ENCODE peak calls at places on chromosomes 12 and 14, in five cellular contexts. V is endothelial cell of umbilical vein, X is A549, H is GM12878, N is K562. S is an unnamed sample.

GRCh38 chr12:53328043-53328435 is 6.6 kb upstream of the AAAS start:
- DNase-seq in V (no peak), X (peak), H (no peak), N (peak), S (no peak)

GRCh38 chr12:2507811-2508210 is 287.0 kb upstream of the FKBP4 start:
- DNase-seq in V (no peak), X (no peak), H (no peak), N (no peak), S (no peak)

GRCh38 chr14:74739293-74740030 is 23.7 kb upstream of the YLPM1 start:
- DNase-seq in V (no peak), X (no peak), H (no peak), N (no peak), S (no peak)

GRCh38 chr12:89542912-89543592 is 17.2 kb upstream of the POC1B start:
- DNase-seq in V (peak), X (peak), H (peak), N (peak), S (peak)

GRCh38 chr12:13205809-13206559 is 9.5 kb downstream of the EMP1 start:
- DNase-seq in V (peak), X (peak), H (no peak), N (no peak), S (peak)

GRCh38 chr14:69879175-69880047 is at the start of gene SMOC1:
- DNase-seq in V (peak), X (peak), H (no peak), N (peak), S (no peak)

GRCh38 chr12:86698581-86698980 is 442.4 kb upstream of the MGAT4C start:
- DNase-seq in V (no peak), X (no peak), H (no peak), N (no peak), S (peak)

GRCh38 chr12:54749191-54749818 is 101.1 kb upstream of the DCD start:
- DNase-seq in V (peak), X (peak), H (peak), N (peak), S (peak)

GRCh38 chr12:65853489-65854157 is 29.3 kb downstream of the HMGA2 start:
- DNase-seq in V (peak), X (no peak), H (no peak), N (no peak), S (no peak)

GRCh38 chr12:46372131-46372851 is at the start of gene SLC38A2:
- DNase-seq in V (peak), X (peak), H (no peak), N (peak), S (peak)

GRCh38 chr14:58873228-58873953 is 235.6 kb downstream of the DACT1 start:
- DNase-seq in V (no peak), X (no peak), H (no peak), N (no peak), S (no peak)

GRCh38 chr14:91015435-91015834 is 45.0 kb downstream of the RPS6KA5 start:
- DNase-seq in V (peak), X (no peak), H (no peak), N (no peak), S (no peak)

GRCh38 chr12:30296486-30296885 is 399.2 kb downstream of the IPO8 start:
- DNase-seq in V (no peak), X (no peak), H (no peak), N (no peak), S (no peak)

GRCh38 chr14:41830679-41831078 is 224.0 kb downstream of the LRFN5 start:
- DNase-seq in V (no peak), X (no peak), H (no peak), N (no peak), S (no peak)

GRCh38 chr14:63764103-63764502 is 36.2 kb upstream of the SGPP1 start:
- DNase-seq in V (no peak), X (no peak), H (no peak), N (no peak), S (no peak)

GRCh38 chr14:102314242-102315011 is 5.1 kb upstream of the ZNF839 start:
- DNase-seq in V (peak), X (peak), H (no peak), N (peak), S (peak)
- TF ChIP-seq MYC in V (peak), X (peak), H (peak), N (peak), S (peak)

DNA sequence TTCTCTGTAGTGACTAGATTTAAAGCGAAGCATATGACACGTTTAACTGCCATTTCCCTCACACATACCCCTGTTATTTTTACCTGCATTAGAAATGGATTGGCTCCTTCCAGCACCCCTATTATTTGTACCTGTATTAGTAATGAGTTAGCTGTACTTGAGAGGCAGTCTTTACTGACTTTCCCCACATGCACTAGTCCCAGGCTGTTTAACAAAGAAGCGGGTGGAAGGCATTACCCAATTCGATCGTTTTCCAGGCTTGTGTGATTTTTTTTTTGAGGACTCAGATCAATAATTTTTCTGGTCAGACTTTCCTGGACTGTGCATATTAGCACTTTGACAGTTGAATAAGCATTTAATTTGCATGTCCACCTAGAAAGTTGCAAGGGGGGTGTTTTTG is 46.4 kb downstream of the RAD52 start:
- DNase-seq in V (no peak), X (no peak), H (no peak), N (no peak), S (no peak)
- H3K4me3 ChIP-seq in V (no peak), X (no peak), H (no peak), N (no peak), S (no peak)

DNA sequence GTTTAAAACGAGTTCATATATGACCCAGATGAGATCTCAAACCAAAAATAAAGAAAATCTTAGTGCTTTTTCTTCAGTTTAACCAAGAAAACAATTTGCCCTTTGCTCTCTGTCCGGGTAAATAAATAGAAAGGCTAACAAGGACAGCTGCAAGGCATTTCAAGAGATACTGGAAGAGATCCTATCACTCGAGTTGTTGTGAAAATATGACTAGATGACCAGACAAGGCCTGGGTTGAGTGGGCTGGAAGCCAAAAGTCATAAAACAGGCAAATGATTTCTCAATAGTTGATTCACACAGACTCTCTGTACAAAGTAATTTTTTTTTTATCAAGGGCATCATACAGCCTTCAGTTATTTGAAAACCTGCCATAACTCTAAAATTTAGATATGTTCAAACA is 55.9 kb upstream of the AVPR1A start:
- DNase-seq in V (no peak), X (no peak), H (no peak), N (no peak), S (peak)
- TF ChIP-seq MYC in V (no peak), X (no peak), H (no peak), N (no peak), S (no peak)

DNA sequence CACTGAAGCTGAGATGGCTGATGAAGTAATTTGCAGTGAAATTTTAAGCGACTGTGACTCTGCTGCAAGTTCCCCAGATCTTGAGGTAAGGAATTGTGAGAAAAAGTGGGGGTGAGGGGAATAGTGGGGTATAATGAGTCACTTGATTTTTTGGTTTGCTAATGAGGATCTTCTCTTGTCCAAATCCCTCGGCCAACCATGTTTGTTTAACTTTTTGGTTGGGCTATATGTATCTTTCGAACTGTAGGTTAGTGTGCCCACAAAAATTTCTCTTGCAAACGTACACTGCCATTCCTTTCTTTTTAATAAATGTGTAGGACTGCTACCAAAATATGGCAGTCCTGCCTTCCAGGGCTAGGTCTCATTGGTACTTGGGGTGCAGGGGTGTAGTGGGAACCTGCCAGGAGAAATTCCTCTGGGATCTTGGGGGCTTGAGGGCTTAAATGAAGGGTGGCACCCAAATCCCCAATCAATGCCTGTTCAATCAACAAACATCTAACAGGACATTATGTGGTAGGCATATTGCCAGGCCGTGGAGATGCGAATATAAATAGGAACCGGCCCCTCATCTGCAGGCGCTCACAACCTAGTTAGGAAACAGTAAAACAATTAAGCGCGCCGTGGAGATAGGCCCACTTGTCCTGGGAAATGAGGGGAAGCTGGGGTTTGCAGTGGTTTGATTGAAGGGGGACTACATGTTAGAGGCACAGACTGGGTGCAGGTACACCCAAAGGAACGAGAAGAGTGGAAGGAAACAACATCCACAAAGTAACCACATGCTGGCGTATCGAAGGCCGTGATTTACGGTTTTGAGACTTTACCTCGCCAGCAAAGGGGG is 1.3 kb upstream of the PABPN1 start:
- DNase-seq in V (no peak), X (no peak), H (no peak), N (no peak), S (no peak)
- H3K4me3 ChIP-seq in V (no peak), X (peak), H (peak), N (peak), S (peak)

GRCh38 chr14:52175982-52176502 is 91.5 kb upstream of the PTGDR start:
- DNase-seq in V (no peak), X (no peak), H (peak), N (no peak), S (no peak)
- TF ChIP-seq MYC in V (no peak), X (no peak), H (no peak), N (no peak), S (no peak)